ENCODE peak calls at places on chromosomes 1 and 21, in four cellular contexts. G, K, U and P are unnamed samples.

GRCh38 chr1:230077011-230077410 is 10.0 kb downstream of the GALNT2 start:
- DNase-seq in K (no peak), U (no peak), G (no peak), P (no peak)

GRCh38 chr1:210250998-210251679 is 18.5 kb downstream of the SERTAD4 start:
- DNase-seq in U (no peak), G (no peak), K (peak), P (no peak)

GRCh38 chr1:37922767-37923550 is 23.9 kb downstream of the INPP5B start:
- DNase-seq in G (peak), U (no peak), K (no peak), P (peak)

GRCh38 chr1:235511470-235512240 is 7.4 kb upstream of the B3GALNT2 start:
- DNase-seq in U (no peak), K (no peak), G (no peak), P (peak)

GRCh38 chr1:169941982-169942830 is 48.5 kb upstream of the SCYL3 start:
- DNase-seq in U (no peak), G (no peak), K (no peak), P (no peak)

GRCh38 chr21:31293986-31294385 is 50.1 kb downstream of the TIAM1 start:
- DNase-seq in U (no peak), G (no peak), K (no peak), P (no peak)

GRCh38 chr21:35924714-35925301 is 135.5 kb downstream of the SETD4 start:
- DNase-seq in G (no peak), K (no peak), U (no peak), P (peak)

GRCh38 chr1:28036431-28036830 is 52.0 kb downstream of the EYA3 start:
- DNase-seq in K (no peak), U (no peak), G (no peak), P (no peak)

GRCh38 chr1:1001057-1001630 is 1.2 kb upstream of the HES4 start:
- DNase-seq in G (no peak), K (no peak), U (no peak), P (peak)

GRCh38 chr1:244730153-244730933 is 77.4 kb downstream of the DESI2 start:
- DNase-seq in K (peak), G (no peak), U (no peak), P (no peak)

GRCh38 chr1:242523968-242524570 is 428 bp downstream of the PLD5 start:
- DNase-seq in K (peak), G (no peak), U (no peak), P (peak)

GRCh38 chr1:2783435-2784397 is 17.8 kb downstream of the TTC34 start:
- DNase-seq in G (no peak), U (no peak), K (no peak), P (no peak)

GRCh38 chr1:92136316-92136715 is 56.2 kb downstream of the BTBD8 start:
- DNase-seq in U (no peak), G (no peak), K (no peak), P (no peak)

GRCh38 chr1:1777950-1778826 is at the start of gene NADK:
- DNase-seq in U (no peak), G (no peak), K (peak), P (peak)

GRCh38 chr21:36202721-36203602 is 46.3 kb downstream of the DOP1B start:
- DNase-seq in G (no peak), K (no peak), U (no peak), P (no peak)

GRCh38 chr1:8089535-8090228 is 63.6 kb upstream of the ERRFI1 start:
- DNase-seq in U (no peak), G (no peak), K (no peak), P (no peak)

GRCh38 chr1:171188388-171189266 is 3.5 kb downstream of the FMO2 start:
- DNase-seq in U (peak), K (peak), G (peak), P (peak)

GRCh38 chr1:174399211-174399610 is 48.6 kb upstream of the GPR52 start:
- DNase-seq in K (no peak), G (no peak), U (no peak), P (no peak)

GRCh38 chr1:159853417-159853816 is 9.0 kb downstream of the VSIG8 start:
- DNase-seq in U (no peak), K (no peak), G (no peak), P (no peak)

GRCh38 chr1:221101792-221102191 is 222.5 kb downstream of the HLX start:
- DNase-seq in K (no peak), U (no peak), G (no peak), P (no peak)

GRCh38 chr1:28887418-28887834 is 26.9 kb upstream of the EPB41 start:
- DNase-seq in K (peak), G (no peak), U (no peak), P (peak)

GRCh38 chr1:206557636-206558473 is 50.5 kb downstream of the RASSF5 start:
- DNase-seq in U (no peak), G (no peak), K (no peak), P (peak)

GRCh38 chr1:211535338-211535737 is 43.4 kb upstream of the RD3 start:
- DNase-seq in K (no peak), U (no peak), G (no peak), P (no peak)

GRCh38 chr1:113320272-113320671 is 70.0 kb upstream of the MAGI3 start:
- DNase-seq in K (no peak), U (no peak), G (no peak), P (no peak)

GRCh38 chr1:205976708-205977107 is 26.5 kb downstream of the RAB7B start:
- DNase-seq in G (no peak), K (no peak), U (peak), P (no peak)

GRCh38 chr1:175892686-175893085 is 149.3 kb upstream of the TNR start:
- DNase-seq in U (no peak), G (no peak), K (no peak), P (no peak)

GRCh38 chr1:200670215-200671118 is 760 bp upstream of the DDX59 start:
- DNase-seq in G (no peak), K (no peak), U (peak), P (peak)

GRCh38 chr1:153217744-153218416 is 496 bp downstream of the PRR9 start:
- DNase-seq in G (no peak), U (no peak), K (no peak), P (no peak)

GRCh38 chr1:153217212-153217611 is at the start of gene PRR9:
- DNase-seq in U (no peak), K (no peak), G (no peak), P (no peak)

DNA sequence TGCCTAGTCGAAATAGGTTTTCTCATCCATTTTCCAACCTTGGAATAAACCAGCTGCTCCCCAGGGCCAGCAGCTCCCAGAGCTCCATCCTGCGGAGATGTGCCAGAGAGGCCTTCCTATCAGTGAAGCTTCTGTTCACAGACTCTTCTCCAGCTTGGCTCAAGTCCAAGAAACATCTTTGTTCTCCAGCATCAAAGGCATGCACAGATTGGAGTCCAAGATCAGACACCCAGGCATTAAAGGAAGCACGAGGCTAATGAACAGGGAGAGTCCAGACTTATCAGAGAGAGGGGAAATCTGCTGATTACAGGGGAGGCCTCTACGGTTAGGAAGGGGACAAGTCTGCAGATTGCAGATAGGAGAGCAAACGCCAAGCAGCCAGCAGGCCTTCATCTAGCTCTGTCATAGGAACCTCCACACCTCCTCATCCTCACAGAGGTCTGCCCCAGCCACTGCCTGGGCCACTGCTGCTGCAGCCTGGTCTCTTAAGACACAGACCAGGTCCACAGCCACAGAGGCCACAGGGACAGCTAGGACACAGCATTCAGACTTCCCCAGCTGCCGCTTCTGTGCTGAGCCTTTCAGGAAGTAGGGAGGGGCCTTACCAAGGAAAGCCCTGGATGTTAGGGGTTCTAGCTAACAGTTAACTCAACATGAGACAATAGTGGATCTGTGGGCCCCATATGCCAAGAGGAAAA is 3.4 kb downstream of the PRR9 start:
- DNase-seq in G (no peak), U (peak), K (no peak), P (peak)
- TF ChIP-seq ATF2 in G (no peak), U (no peak), K (no peak), P (no peak)

GRCh38 chr1:227887697-227888403 is 59.9 kb downstream of the WNT9A start:
- DNase-seq in K (peak), G (no peak), U (no peak), P (peak)
- H3K4me3 ChIP-seq in K (peak), G (no peak), U (no peak), P (no peak)

GRCh38 chr21:26169061-26169610 is 1.4 kb downstream of the APP start:
- DNase-seq in U (peak), K (peak), G (peak), P (no peak)
- TF ChIP-seq ATF2 in U (no peak), K (no peak), G (no peak), P (no peak)

GRCh38 chr21:45152265-45152746 is 77.9 kb downstream of the ADARB1 start:
- DNase-seq in K (peak), G (no peak), U (no peak), P (peak)
- H3K4me3 ChIP-seq in K (no peak), G (no peak), U (no peak), P (no peak)

GRCh38 chr1:155000475-155000724 is 2.2 kb upstream of the ZBTB7B start:
- DNase-seq in K (no peak), G (no peak), U (no peak), P (no peak)

GRCh38 chr1:155000725-155001437 is 1.7 kb upstream of the ZBTB7B start:
- DNase-seq in U (peak), K (peak), G (peak), P (peak)

GRCh38 chr1:154998818-154999650 is 3.6 kb upstream of the ZBTB7B start:
- DNase-seq in U (no peak), K (peak), G (peak), P (peak)

GRCh38 chr1:155001438-155001687 is 1.2 kb upstream of the ZBTB7B start:
- DNase-seq in K (no peak), U (no peak), G (no peak), P (no peak)

DNA sequence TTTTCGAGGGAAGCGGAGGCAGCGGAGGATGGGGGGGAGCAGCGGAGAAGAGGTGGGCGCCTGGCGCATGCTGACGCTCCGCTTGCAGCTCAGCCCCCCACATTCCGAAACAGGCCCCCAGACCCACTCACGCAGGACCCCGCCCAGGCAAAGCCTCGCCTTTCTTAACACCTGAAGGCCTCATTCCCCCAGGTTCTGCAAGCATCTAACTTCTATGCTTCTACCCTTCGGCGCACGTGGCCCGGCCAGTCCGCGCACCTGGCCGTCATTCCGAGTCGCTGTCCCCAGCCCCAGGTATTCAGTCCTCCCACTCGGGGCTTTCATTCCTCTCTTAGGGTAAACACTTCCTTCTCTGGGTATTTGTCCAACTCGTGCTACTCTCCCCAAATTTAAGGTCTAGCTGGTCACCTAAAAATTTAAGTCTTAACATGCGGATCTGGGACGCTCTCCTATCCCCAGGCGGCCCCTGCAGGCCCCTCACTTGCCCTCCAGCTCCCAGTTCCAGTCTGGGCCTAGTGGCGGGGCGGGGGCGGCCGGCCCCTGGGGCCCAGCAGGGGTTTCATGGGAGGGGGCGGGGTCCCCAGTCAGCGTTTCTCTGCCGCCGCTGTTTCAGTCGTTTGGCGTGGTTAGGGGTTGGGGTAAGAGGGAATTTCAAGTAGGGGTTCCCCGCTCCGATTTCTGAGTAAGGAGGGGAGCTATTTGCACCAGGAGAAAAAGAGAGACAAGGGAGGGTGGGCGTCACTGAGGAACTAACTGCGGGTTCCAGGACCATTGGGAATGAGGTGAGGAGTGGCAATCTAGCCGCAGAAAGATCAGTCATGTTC is 2.7 kb upstream of the ZBTB7B start:
- DNase-seq in G (no peak), U (peak), K (peak), P (peak)
- TF ChIP-seq ATF2 in G (no peak), U (no peak), K (no peak), P (no peak)

DNA sequence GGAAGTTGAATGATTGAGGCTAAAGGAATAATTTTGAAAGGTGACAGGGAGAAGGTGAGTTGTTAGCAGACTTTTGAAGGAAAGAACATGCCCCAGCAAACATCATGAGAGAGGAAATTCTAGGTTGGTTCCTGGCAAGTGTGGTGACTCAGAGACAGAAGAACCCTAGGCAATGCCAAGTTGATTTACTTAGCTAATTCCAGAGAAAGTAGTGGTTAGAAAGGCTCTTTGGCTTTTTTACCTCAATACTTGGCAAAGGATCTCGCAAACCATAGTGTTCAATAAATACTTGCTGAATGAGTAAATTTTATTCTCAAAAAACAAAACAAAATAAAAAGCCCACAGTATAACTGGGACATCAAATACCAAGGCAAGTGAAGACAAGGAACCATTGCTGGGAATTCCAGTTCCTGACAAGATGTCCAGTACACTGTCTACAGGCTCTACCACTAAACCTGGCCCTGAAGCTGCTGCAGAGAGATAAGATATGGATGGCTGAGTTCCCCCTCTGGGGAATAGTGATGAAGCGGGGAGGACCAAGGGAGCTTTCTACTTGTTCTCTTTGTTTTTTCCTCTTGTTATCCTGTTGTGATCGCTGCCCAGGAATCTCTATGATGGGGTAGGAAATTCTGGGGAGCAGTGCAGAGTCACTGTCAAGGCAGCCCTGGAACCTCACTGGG is 48.2 kb downstream of the IL12RB2 start:
- DNase-seq in G (no peak), U (no peak), K (no peak), P (peak)
- H3K4me3 ChIP-seq in G (no peak), U (no peak), K (no peak), P (no peak)

GRCh38 chr1:11657654-11658053 is 3.0 kb downstream of the FBXO44 start:
- DNase-seq in G (no peak), U (no peak), K (no peak), P (no peak)

GRCh38 chr1:11654571-11655262 is at the start of gene FBXO44:
- DNase-seq in G (no peak), U (peak), K (peak), P (peak)

GRCh38 chr1:11653101-11653601 is 1.1 kb downstream of the FBXO2 start:
- DNase-seq in K (peak), G (no peak), U (peak), P (peak)

GRCh38 chr1:11653616-11654570 is at the start of gene FBXO2:
- DNase-seq in G (no peak), K (peak), U (no peak), P (peak)

GRCh38 chr1:11655263-11656079 is 794 bp downstream of the FBXO44 start:
- DNase-seq in G (no peak), U (no peak), K (no peak), P (no peak)
- TF ChIP-seq ATF2 in G (no peak), U (no peak), K (no peak), P (no peak)

DNA sequence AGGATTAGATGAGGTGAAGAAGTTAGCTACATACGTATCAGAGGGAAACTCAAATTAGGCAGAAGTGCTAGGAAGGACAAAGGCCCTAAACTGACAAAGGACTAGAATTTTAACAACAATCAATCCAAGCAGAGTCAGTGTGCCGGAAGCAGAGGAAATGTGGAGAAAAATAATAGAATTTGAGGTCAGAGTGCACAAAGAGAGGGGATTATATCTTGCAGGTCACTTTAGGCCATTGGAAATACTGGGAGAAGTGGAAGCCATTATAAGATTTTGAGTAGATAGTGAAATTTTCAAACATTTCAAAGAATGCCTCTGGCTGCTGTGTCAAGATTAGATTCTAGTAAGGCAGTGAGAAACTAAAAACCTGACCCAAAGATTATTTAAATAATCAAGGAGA is 889.2 kb upstream of the NCAM2 start:
- DNase-seq in U (no peak), K (no peak), G (no peak), P (no peak)
- H3K4me3 ChIP-seq in U (no peak), K (no peak), G (no peak), P (no peak)

GRCh38 chr1:201783067-201783466 is 45.9 kb upstream of the IPO9 start:
- DNase-seq in U (no peak), G (no peak), K (no peak), P (no peak)
- TF ChIP-seq ATF2 in U (no peak), G (no peak), K (no peak), P (no peak)

GRCh38 chr1:24705260-24706073 is 39.8 kb upstream of the CLIC4 start:
- DNase-seq in U (peak), G (peak), K (peak), P (peak)
- H3K4me3 ChIP-seq in U (peak), G (peak), K (no peak), P (peak)